ENCODE peak calls at places on chromosomes 12 and 14, in ten cellular contexts. U, X, H, Z, L, D, T, E, C and V are unnamed samples.

GRCh38 chr14:24094839-24095195 is 706 bp downstream of the PCK2 start:
- DNase-seq in L (no peak), H (no peak), X (no peak), U (no peak), Z (peak), D (no peak), T (no peak), E (no peak), C (no peak), V (no peak)

GRCh38 chr12:27779416-27779815 is 617 bp upstream of the KLHL42 start:
- DNase-seq in D (peak), H (peak), C (no peak), X (peak), T (peak), Z (peak), E (no peak), L (peak), U (no peak), V (no peak)

GRCh38 chr12:119393685-119394084 is 59.2 kb downstream of the CCDC60 start:
- DNase-seq in C (no peak), X (no peak), L (no peak), T (no peak), D (no peak), Z (no peak), H (no peak), E (no peak), U (no peak), V (no peak)

GRCh38 chr12:114955414-114956014 is 271.5 kb upstream of the TBX3 start:
- DNase-seq in T (no peak), E (no peak), X (no peak), H (no peak), U (no peak), C (no peak), L (no peak), Z (no peak), D (no peak), V (no peak)

GRCh38 chr14:30889244-30889594 is 14.9 kb downstream of the COCH start:
- DNase-seq in X (no peak), L (no peak), E (no peak), H (no peak), D (no peak), T (no peak), Z (no peak), U (no peak), C (no peak), V (no peak)

GRCh38 chr12:6953417-6954315 is 2.5 kb downstream of the PTPN6 start:
- DNase-seq in T (no peak), E (no peak), X (peak), Z (peak), U (peak), L (no peak), C (peak), H (peak), D (no peak), V (peak)

GRCh38 chr14:41607966-41608663 is 1.4 kb downstream of the LRFN5 start:
- DNase-seq in E (no peak), H (no peak), C (no peak), L (no peak), Z (no peak), U (no peak), D (peak), T (no peak), X (no peak), V (no peak)

GRCh38 chr14:68065322-68065721 is 245.7 kb downstream of the RAD51B start:
- DNase-seq in D (no peak), L (no peak), H (no peak), T (no peak), U (no peak), Z (no peak), X (no peak), E (no peak), C (no peak), V (no peak)

GRCh38 chr12:103392722-103393121 is 103.0 kb downstream of the C12orf42 start:
- DNase-seq in E (no peak), X (no peak), H (no peak), C (no peak), L (peak), D (no peak), Z (no peak), U (no peak), T (no peak), V (no peak)

GRCh38 chr12:104669057-104669770 is 212.5 kb downstream of the CHST11 start:
- DNase-seq in H (no peak), D (no peak), E (no peak), U (no peak), T (peak), Z (no peak), X (no peak), C (no peak), L (no peak), V (no peak)

GRCh38 chr12:109760031-109760929 is 46.7 kb downstream of the FAM222A start:
- DNase-seq in U (no peak), Z (no peak), X (no peak), T (peak), H (no peak), L (no peak), E (no peak), C (no peak), D (no peak), V (no peak)

GRCh38 chr12:96157427-96157826 is 36.7 kb upstream of the ELK3 start:
- DNase-seq in E (no peak), L (no peak), T (no peak), C (no peak), H (no peak), U (no peak), X (no peak), D (no peak), Z (no peak), V (no peak)

GRCh38 chr12:71787574-71787973 is 32.9 kb downstream of the RAB21 start:
- DNase-seq in L (no peak), U (no peak), X (no peak), C (no peak), T (no peak), H (peak), Z (no peak), D (no peak), E (no peak), V (no peak)

GRCh38 chr14:21385170-21385904 is 1.5 kb upstream of the SUPT16H start:
- DNase-seq in E (no peak), T (no peak), L (no peak), Z (no peak), H (peak), U (no peak), D (no peak), X (peak), C (no peak), V (no peak)

GRCh38 chr12:53234236-53234635 is 2.2 kb upstream of the RARG start:
- DNase-seq in Z (no peak), D (no peak), C (no peak), T (no peak), L (no peak), X (no peak), H (no peak), E (no peak), U (no peak), V (no peak)

GRCh38 chr12:26042645-26043044 is 82.2 kb downstream of the BHLHE41 start:
- DNase-seq in C (no peak), H (no peak), X (no peak), D (no peak), Z (no peak), T (no peak), U (no peak), E (no peak), L (no peak), V (no peak)

GRCh38 chr14:94423465-94424056 is 29.0 kb downstream of the SERPINA11 start:
- DNase-seq in U (no peak), L (peak), C (peak), X (peak), D (peak), E (peak), T (peak), H (peak), Z (peak), V (no peak)

GRCh38 chr14:37082431-37082830 is 90.0 kb downstream of the SLC25A21 start:
- DNase-seq in H (no peak), L (no peak), C (no peak), Z (no peak), T (no peak), X (no peak), D (no peak), U (no peak), E (no peak), V (no peak)

GRCh38 chr14:73242274-73242960 is 5.1 kb downstream of the PAPLN start:
- DNase-seq in L (no peak), Z (peak), E (no peak), T (no peak), U (no peak), H (peak), C (no peak), D (no peak), X (no peak), V (no peak)